ENCODE peak calls at places on chromosomes 4 and X, in seven cellular contexts. One of them, this sample, is unnamed.

GRCh38 chr4:4320528-4320927 is 30.5 kb downstream of the ZBTB49 start:
- DNase-seq in lower lobe of right lung: no peak
- DNase-seq in tibial artery: no peak
- DNase-seq in left lung: no peak
- DNase-seq in ovary: no peak
- DNase-seq in mammary epithelial cell: no peak
- DNase-seq in left ventricle myocardium inferior: no peak
- DNase-seq in this sample: no peak

GRCh38 chr4:186910385-186910784 is 186.7 kb upstream of the FAT1 start:
- DNase-seq in lower lobe of right lung: no peak
- DNase-seq in tibial artery: no peak
- DNase-seq in left lung: no peak
- DNase-seq in ovary: no peak
- DNase-seq in mammary epithelial cell: no peak
- DNase-seq in left ventricle myocardium inferior: no peak
- DNase-seq in this sample: no peak

GRCh38 chr4:181998588-181998987 is 244.6 kb upstream of the TENM3 start:
- DNase-seq in lower lobe of right lung: no peak
- DNase-seq in tibial artery: no peak
- DNase-seq in left lung: no peak
- DNase-seq in ovary: no peak
- DNase-seq in mammary epithelial cell: no peak
- DNase-seq in left ventricle myocardium inferior: no peak
- DNase-seq in this sample: no peak

GRCh38 chrX:153719701-153720100 is 4.5 kb downstream of the BCAP31 start:
- DNase-seq in lower lobe of right lung: no peak
- DNase-seq in tibial artery: no peak
- DNase-seq in left lung: no peak
- DNase-seq in ovary: no peak
- DNase-seq in mammary epithelial cell: no peak
- DNase-seq in left ventricle myocardium inferior: no peak
- DNase-seq in this sample: no peak

GRCh38 chr4:80006935-80007744 is 65.9 kb downstream of the ANTXR2 start:
- DNase-seq in lower lobe of right lung: no peak
- DNase-seq in tibial artery: peak; percentile 22
- DNase-seq in left lung: no peak
- DNase-seq in ovary: no peak
- DNase-seq in mammary epithelial cell: no peak
- DNase-seq in left ventricle myocardium inferior: no peak
- DNase-seq in this sample: no peak

GRCh38 chrX:16730450-16730849 is 11.0 kb downstream of the SYAP1 start:
- DNase-seq in lower lobe of right lung: no peak
- DNase-seq in tibial artery: no peak
- DNase-seq in left lung: no peak
- DNase-seq in ovary: no peak
- DNase-seq in mammary epithelial cell: no peak
- DNase-seq in left ventricle myocardium inferior: no peak
- DNase-seq in this sample: no peak

GRCh38 chr4:109472343-109472761 is 38.7 kb downstream of the SEC24B start:
- DNase-seq in lower lobe of right lung: no peak
- DNase-seq in tibial artery: no peak
- DNase-seq in left lung: no peak
- DNase-seq in ovary: no peak
- DNase-seq in mammary epithelial cell: peak; percentile 91
- DNase-seq in left ventricle myocardium inferior: no peak
- DNase-seq in this sample: no peak

GRCh38 chr4:88999392-88999791 is 57.6 kb downstream of the FAM13A start:
- DNase-seq in lower lobe of right lung: no peak
- DNase-seq in tibial artery: no peak
- DNase-seq in left lung: no peak
- DNase-seq in ovary: no peak
- DNase-seq in mammary epithelial cell: no peak
- DNase-seq in left ventricle myocardium inferior: no peak
- DNase-seq in this sample: no peak

GRCh38 chrX:55220119-55220794 is at the start of gene PAGE5:
- DNase-seq in lower lobe of right lung: no peak
- DNase-seq in tibial artery: no peak
- DNase-seq in left lung: no peak
- DNase-seq in ovary: no peak
- DNase-seq in mammary epithelial cell: no peak
- DNase-seq in left ventricle myocardium inferior: no peak
- DNase-seq in this sample: no peak

GRCh38 chrX:5870238-5870637 is 358.4 kb downstream of the NLGN4X start:
- DNase-seq in lower lobe of right lung: no peak
- DNase-seq in tibial artery: no peak
- DNase-seq in left lung: no peak
- DNase-seq in ovary: no peak
- DNase-seq in mammary epithelial cell: no peak
- DNase-seq in left ventricle myocardium inferior: no peak
- DNase-seq in this sample: no peak

GRCh38 chr4:141432000-141432712 is 204.2 kb upstream of the IL15 start:
- DNase-seq in lower lobe of right lung: no peak
- DNase-seq in tibial artery: no peak
- DNase-seq in left lung: no peak
- DNase-seq in ovary: no peak
- DNase-seq in mammary epithelial cell: peak; percentile 2
- DNase-seq in left ventricle myocardium inferior: no peak
- DNase-seq in this sample: no peak

GRCh38 chr4:149928507-149928906 is 112.9 kb upstream of the IQCM start:
- DNase-seq in lower lobe of right lung: no peak
- DNase-seq in tibial artery: no peak
- DNase-seq in left lung: no peak
- DNase-seq in ovary: no peak
- DNase-seq in mammary epithelial cell: no peak
- DNase-seq in left ventricle myocardium inferior: no peak
- DNase-seq in this sample: no peak

GRCh38 chr4:113872426-113873260 is 106.8 kb downstream of the ARSJ start:
- DNase-seq in lower lobe of right lung: no peak
- DNase-seq in tibial artery: no peak
- DNase-seq in left lung: no peak
- DNase-seq in ovary: no peak
- DNase-seq in mammary epithelial cell: no peak
- DNase-seq in left ventricle myocardium inferior: no peak
- DNase-seq in this sample: no peak

GRCh38 chrX:68365356-68365755 is 67.9 kb downstream of the OPHN1 start:
- DNase-seq in lower lobe of right lung: no peak
- DNase-seq in tibial artery: no peak
- DNase-seq in left lung: no peak
- DNase-seq in ovary: no peak
- DNase-seq in mammary epithelial cell: no peak
- DNase-seq in left ventricle myocardium inferior: no peak
- DNase-seq in this sample: no peak

GRCh38 chr4:107380836-107381438 is 339.1 kb downstream of the PAPSS1 start:
- DNase-seq in lower lobe of right lung: no peak
- DNase-seq in tibial artery: no peak
- DNase-seq in left lung: no peak
- DNase-seq in ovary: no peak
- DNase-seq in mammary epithelial cell: no peak
- DNase-seq in left ventricle myocardium inferior: no peak
- DNase-seq in this sample: no peak

GRCh38 chr4:4971796-4972195 is 47.5 kb downstream of the CYTL1 start:
- DNase-seq in lower lobe of right lung: no peak
- DNase-seq in tibial artery: no peak
- DNase-seq in left lung: no peak
- DNase-seq in ovary: no peak
- DNase-seq in mammary epithelial cell: no peak
- DNase-seq in left ventricle myocardium inferior: no peak
- DNase-seq in this sample: no peak

GRCh38 chr4:104507112-104507511 is 12.4 kb upstream of the CXXC4 start:
- DNase-seq in lower lobe of right lung: no peak
- DNase-seq in tibial artery: no peak
- DNase-seq in left lung: no peak
- DNase-seq in ovary: no peak
- DNase-seq in mammary epithelial cell: no peak
- DNase-seq in left ventricle myocardium inferior: no peak
- DNase-seq in this sample: no peak

GRCh38 chr4:71564775-71565174 is 219.1 kb downstream of the GC start:
- DNase-seq in lower lobe of right lung: no peak
- DNase-seq in tibial artery: no peak
- DNase-seq in left lung: no peak
- DNase-seq in ovary: no peak
- DNase-seq in mammary epithelial cell: no peak
- DNase-seq in left ventricle myocardium inferior: no peak
- DNase-seq in this sample: no peak

GRCh38 chrX:24301060-24301459 is 12.8 kb downstream of the SUPT20HL2 start:
- DNase-seq in lower lobe of right lung: no peak
- DNase-seq in tibial artery: no peak
- DNase-seq in left lung: no peak
- DNase-seq in ovary: no peak
- DNase-seq in mammary epithelial cell: peak; percentile 33
- DNase-seq in left ventricle myocardium inferior: no peak
- DNase-seq in this sample: no peak

DNA sequence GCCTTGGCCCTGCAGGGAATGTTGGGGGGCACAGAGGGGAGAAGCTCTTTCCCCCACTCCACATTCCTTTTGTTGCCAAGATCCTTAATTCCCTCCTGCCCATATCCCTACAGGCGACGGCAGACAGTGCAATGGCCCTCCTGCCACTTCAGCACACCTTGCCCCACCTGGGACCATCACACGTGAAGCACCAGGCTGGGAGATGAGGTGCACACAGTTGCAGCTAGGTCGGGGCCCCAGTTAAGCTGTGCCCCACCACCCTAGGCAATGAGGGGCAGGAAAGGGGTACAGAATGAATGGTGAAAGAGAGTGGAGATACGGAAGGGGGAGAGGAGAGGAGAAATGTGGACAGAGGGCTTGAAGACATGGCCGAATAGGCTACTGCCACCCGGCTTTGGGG is 26.2 kb downstream of the NALF2 start:
- DNase-seq in lower lobe of right lung: no peak
- DNase-seq in tibial artery: no peak
- DNase-seq in left lung: no peak
- DNase-seq in ovary: no peak
- DNase-seq in mammary epithelial cell: no peak
- DNase-seq in left ventricle myocardium inferior: no peak
- DNase-seq in this sample: no peak
- H3K9me3 ChIP-seq in lower lobe of right lung: no peaks in the 10 kb centered on the region
- H3K9me3 ChIP-seq in tibial artery: no peaks in the 10 kb centered on the region
- H3K9me3 ChIP-seq in left lung: no peaks in the 10 kb centered on the region
- H3K9me3 ChIP-seq in ovary: no peaks in the 10 kb centered on the region
- H3K9me3 ChIP-seq in mammary epithelial cell: no peaks in the 10 kb centered on the region
- H3K9me3 ChIP-seq in left ventricle myocardium inferior: no peaks in the 10 kb centered on the region
- H3K9me3 ChIP-seq in this sample: no peaks in the 10 kb centered on the region

GRCh38 chrX:54044126-54044876 is at the start of gene PHF8:
- DNase-seq in lower lobe of right lung: peak; percentile 97
- DNase-seq in tibial artery: peak; percentile 92
- DNase-seq in left lung: peak; percentile 96
- DNase-seq in ovary: peak; percentile 97
- DNase-seq in mammary epithelial cell: peak; percentile 94
- DNase-seq in left ventricle myocardium inferior: peak; percentile 93
- DNase-seq in this sample: peak; percentile 73
- TF ChIP-seq CTCF in lower lobe of right lung: no peak
- TF ChIP-seq CTCF in tibial artery: no peak
- TF ChIP-seq CTCF in left lung: no peak
- TF ChIP-seq CTCF in ovary: peak; percentile 0
- TF ChIP-seq CTCF in mammary epithelial cell: no peak
- TF ChIP-seq CTCF in left ventricle myocardium inferior: no peak
- TF ChIP-seq CTCF in this sample: no peak

DNA sequence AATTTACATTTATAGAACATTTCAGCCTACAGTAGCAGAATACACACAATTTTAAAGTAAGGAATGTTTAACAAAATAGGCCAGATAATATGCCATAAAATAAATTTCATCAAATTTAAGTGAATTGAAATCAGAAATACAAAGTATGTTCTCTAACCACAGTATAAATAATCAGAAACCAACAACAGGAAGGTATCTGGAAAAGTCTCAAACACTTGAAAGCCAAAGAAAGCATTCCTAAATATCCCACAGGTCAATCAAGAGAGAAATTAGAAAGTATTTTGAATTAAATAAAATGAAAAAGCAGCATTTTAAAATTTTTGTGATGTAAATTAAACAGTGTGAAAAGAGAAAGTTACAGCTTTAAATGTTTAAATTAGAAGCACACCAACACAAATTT is 899.2 kb downstream of the PDHA2 start:
- DNase-seq in lower lobe of right lung: no peak
- DNase-seq in tibial artery: no peak
- DNase-seq in left lung: no peak
- DNase-seq in ovary: no peak
- DNase-seq in mammary epithelial cell: no peak
- DNase-seq in left ventricle myocardium inferior: no peak
- DNase-seq in this sample: no peak
- H3K9me3 ChIP-seq in lower lobe of right lung: no peaks in the 10 kb centered on the region
- H3K9me3 ChIP-seq in tibial artery: peaks cover 7% of the 10 kb centered on the region
- H3K9me3 ChIP-seq in left lung: no peaks in the 10 kb centered on the region
- H3K9me3 ChIP-seq in ovary: no peaks in the 10 kb centered on the region
- H3K9me3 ChIP-seq in mammary epithelial cell: no peaks in the 10 kb centered on the region
- H3K9me3 ChIP-seq in left ventricle myocardium inferior: peaks cover 14% of the 10 kb centered on the region
- H3K9me3 ChIP-seq in this sample: no peaks in the 10 kb centered on the region

GRCh38 chrX:77946571-77946970 is 22.9 kb downstream of the PGAM4 start:
- DNase-seq in lower lobe of right lung: no peak
- DNase-seq in tibial artery: no peak
- DNase-seq in left lung: no peak
- DNase-seq in ovary: no peak
- DNase-seq in mammary epithelial cell: no peak
- DNase-seq in left ventricle myocardium inferior: no peak
- DNase-seq in this sample: no peak
- TF ChIP-seq CTCF in lower lobe of right lung: no peak
- TF ChIP-seq CTCF in tibial artery: no peak
- TF ChIP-seq CTCF in left lung: no peak
- TF ChIP-seq CTCF in ovary: no peak
- TF ChIP-seq CTCF in mammary epithelial cell: no peak
- TF ChIP-seq CTCF in left ventricle myocardium inferior: no peak
- TF ChIP-seq CTCF in this sample: no peak

DNA sequence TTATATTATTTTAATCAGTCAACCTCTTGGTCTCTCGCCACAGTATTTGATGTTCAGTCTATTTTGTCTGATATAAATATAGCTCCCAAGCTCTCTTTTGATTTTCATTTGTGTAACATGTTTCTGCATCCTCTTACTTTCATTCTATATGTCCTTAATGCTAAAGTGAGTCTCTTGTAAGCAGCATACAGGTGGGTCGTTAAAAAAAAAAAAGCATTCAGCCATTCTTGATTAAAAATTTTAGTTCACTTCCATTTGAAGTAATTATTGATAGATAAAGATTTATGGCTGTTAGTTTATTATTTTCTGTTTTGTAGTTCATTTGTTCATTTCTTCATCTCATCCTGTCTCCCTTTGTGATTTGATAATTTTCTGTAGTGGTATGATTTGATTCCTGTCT is 229.1 kb downstream of the GUCY2F start:
- DNase-seq in lower lobe of right lung: no peak
- DNase-seq in tibial artery: no peak
- DNase-seq in left lung: no peak
- DNase-seq in ovary: no peak
- DNase-seq in mammary epithelial cell: no peak
- DNase-seq in left ventricle myocardium inferior: no peak
- DNase-seq in this sample: no peak
- H3K9me3 ChIP-seq in lower lobe of right lung: no peaks in the 10 kb centered on the region
- H3K9me3 ChIP-seq in tibial artery: peaks cover 13% of the 10 kb centered on the region
- H3K9me3 ChIP-seq in left lung: no peaks in the 10 kb centered on the region
- H3K9me3 ChIP-seq in ovary: no peaks in the 10 kb centered on the region
- H3K9me3 ChIP-seq in mammary epithelial cell: no peaks in the 10 kb centered on the region
- H3K9me3 ChIP-seq in left ventricle myocardium inferior: peaks cover 15% of the 10 kb centered on the region
- H3K9me3 ChIP-seq in this sample: no peaks in the 10 kb centered on the region